ENCODE peak calls at places on chromosomes 13 and 19, in five cellular contexts. Q is H54, U is IMR-90, G is GM12891, D is GM12892. S is an unnamed sample.

GRCh38 chr19:18634612-18635290 is 2.1 kb upstream of the KLHL26 start:
- DNase-seq in Q (no peak), U (peak; percentile 37), G (no peak), D (no peak), S (no peak)

GRCh38 chr13:77429320-77430142 is 102.6 kb upstream of the MYCBP2 start:
- DNase-seq in Q (no peak), U (no peak), G (no peak), D (no peak), S (no peak)

GRCh38 chr13:48586591-48587103 is 53.8 kb upstream of the RCBTB2 start:
- DNase-seq in Q (no peak), U (peak; percentile 11), G (no peak), D (no peak), S (peak; percentile 19)

GRCh38 chr19:54169149-54169731 is 3.7 kb downstream of the TMC4 start:
- DNase-seq in Q (no peak), U (no peak), G (no peak), D (no peak), S (no peak)

GRCh38 chr19:13051581-13052165 is 51.0 kb downstream of the LYL1 start:
- DNase-seq in Q (no peak), U (peak; percentile 24), G (no peak), D (no peak), S (peak; percentile 66)

GRCh38 chr19:45376045-45376724 is 5.8 kb upstream of the ERCC2 start:
- DNase-seq in Q (peak; percentile 57), U (peak; percentile 94), G (no peak), D (no peak), S (no peak)

GRCh38 chr19:7130043-7130442 is 60.5 kb downstream of the ZNF557 start:
- DNase-seq in Q (no peak), U (no peak), G (no peak), D (no peak), S (no peak)

GRCh38 chr13:23771966-23772365 is 117.2 kb downstream of the MIPEP start:
- DNase-seq in Q (no peak), U (no peak), G (no peak), D (no peak), S (no peak)

GRCh38 chr13:44283598-44283997 is 90.0 kb upstream of the SERP2 start:
- DNase-seq in Q (no peak), U (no peak), G (no peak), D (no peak), S (no peak)

GRCh38 chr13:83547043-83547442 is 335.2 kb downstream of the SLITRK1 start:
- DNase-seq in Q (no peak), U (no peak), G (no peak), D (no peak), S (no peak)

GRCh38 chr19:1672038-1672768 is 19.8 kb upstream of the TCF3 start:
- DNase-seq in Q (no peak), U (peak; percentile 30), G (no peak), D (peak; percentile 72), S (peak; percentile 70)

GRCh38 chr19:2045501-2046045 is 5.5 kb downstream of the MKNK2 start:
- DNase-seq in Q (no peak), U (no peak), G (no peak), D (no peak), S (no peak)

GRCh38 chr13:110230661-110231347 is 76.2 kb downstream of the COL4A1 start:
- DNase-seq in Q (no peak), U (no peak), G (no peak), D (no peak), S (no peak)

GRCh38 chr13:111429064-111429558 is 108.7 kb downstream of the TEX29 start:
- DNase-seq in Q (peak; percentile 82), U (peak; percentile 18), G (peak; percentile 45), D (no peak), S (peak; percentile 53)

GRCh38 chr13:97781891-97782305 is 171.6 kb upstream of the IPO5 start:
- DNase-seq in Q (no peak), U (no peak), G (no peak), D (no peak), S (no peak)

GRCh38 chr19:42420055-42420544 is 7.1 kb downstream of the LIPE start:
- DNase-seq in Q (no peak), U (peak; percentile 78), G (peak; percentile 86), D (peak; percentile 85), S (peak; percentile 83)

GRCh38 chr13:25207291-25207690 is 35.2 kb upstream of the AMER2 start:
- DNase-seq in Q (no peak), U (no peak), G (no peak), D (no peak), S (no peak)

GRCh38 chr19:4206818-4207484 is 22.4 kb upstream of the EBI3 start:
- DNase-seq in Q (peak; percentile 58), U (peak; percentile 54), G (no peak), D (no peak), S (peak; percentile 58)

GRCh38 chr13:111281751-111282311 is 38.6 kb upstream of the TEX29 start:
- DNase-seq in Q (no peak), U (peak; percentile 85), G (no peak), D (no peak), S (no peak)

GRCh38 chr19:35488677-35489076 is 1.6 kb downstream of the KRTDAP start:
- DNase-seq in Q (no peak), U (no peak), G (no peak), D (no peak), S (no peak)

GRCh38 chr13:56351041-56351440 is 789.7 kb upstream of the PRR20A start:
- DNase-seq in Q (no peak), U (no peak), G (no peak), D (no peak), S (no peak)

GRCh38 chr19:18848860-18849661 is 17.3 kb downstream of the UPF1 start:
- DNase-seq in Q (no peak), U (peak; percentile 40), G (no peak), D (no peak), S (no peak)

GRCh38 chr19:39532233-39533002 is at the start of gene EID2B:
- DNase-seq in Q (peak; percentile 97), U (peak; percentile 95), G (peak; percentile 84), D (peak; percentile 82), S (peak; percentile 99)
- TF ChIP-seq POLR2A in Q (peak; percentile 92), U (peak; percentile 30), G (peak; percentile 68), D (peak; percentile 74), S (peak; percentile 77)

GRCh38 chr13:113981201-113981605 is 7.3 kb upstream of the C13orf46 start:
- DNase-seq in Q (peak; percentile 84), U (no peak), G (no peak), D (no peak), S (no peak)
- TF ChIP-seq POLR2A in Q (no peak), U (no peak), G (no peak), D (no peak), S (no peak)

GRCh38 chr13:94395889-94396288 is 83.6 kb downstream of the DCT start:
- DNase-seq in Q (no peak), U (no peak), G (no peak), D (no peak), S (no peak)
- TF ChIP-seq POLR2A in Q (no peak), U (no peak), G (no peak), D (no peak), S (no peak)

DNA sequence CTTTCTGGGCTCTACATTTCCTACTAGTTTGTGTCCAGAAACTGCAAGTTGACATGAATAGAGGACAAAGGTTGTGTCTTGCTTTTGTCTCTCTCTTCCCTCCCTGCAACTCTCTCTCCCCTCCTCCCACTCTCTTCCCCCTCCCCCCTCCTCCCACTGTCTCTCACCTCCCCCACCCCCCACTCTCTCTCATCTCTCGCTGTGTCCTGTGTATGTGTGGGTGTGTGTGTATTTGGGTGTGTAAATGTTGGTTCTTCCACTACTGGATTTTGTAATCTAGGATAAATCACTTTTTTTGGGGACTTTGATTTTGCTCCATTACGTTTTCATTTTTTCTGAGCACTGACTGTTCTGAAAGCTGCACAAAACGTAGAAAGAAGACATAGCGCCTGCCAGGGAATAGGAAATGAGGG is 48.4 kb downstream of the AKAP11 start:
- DNase-seq in Q (no peak), U (no peak), G (no peak), D (no peak), S (no peak)
- TF ChIP-seq POLR2A in Q (no peak), U (no peak), G (no peak), D (no peak), S (no peak)

GRCh38 chr13:99203601-99204579 is 3.2 kb downstream of the UBAC2 start:
- DNase-seq in Q (no peak), U (no peak), G (no peak), D (no peak), S (peak; percentile 47)

GRCh38 chr13:99197257-99197651 is 3.4 kb upstream of the UBAC2 start:
- DNase-seq in Q (no peak), U (no peak), G (no peak), D (no peak), S (no peak)

GRCh38 chr13:99199541-99200432 is 867 bp upstream of the UBAC2 start:
- DNase-seq in Q (no peak), U (no peak), G (no peak), D (no peak), S (no peak)

GRCh38 chr13:99198630-99199029 is 2.0 kb upstream of the UBAC2 start:
- DNase-seq in Q (no peak), U (no peak), G (no peak), D (no peak), S (no peak)

DNA sequence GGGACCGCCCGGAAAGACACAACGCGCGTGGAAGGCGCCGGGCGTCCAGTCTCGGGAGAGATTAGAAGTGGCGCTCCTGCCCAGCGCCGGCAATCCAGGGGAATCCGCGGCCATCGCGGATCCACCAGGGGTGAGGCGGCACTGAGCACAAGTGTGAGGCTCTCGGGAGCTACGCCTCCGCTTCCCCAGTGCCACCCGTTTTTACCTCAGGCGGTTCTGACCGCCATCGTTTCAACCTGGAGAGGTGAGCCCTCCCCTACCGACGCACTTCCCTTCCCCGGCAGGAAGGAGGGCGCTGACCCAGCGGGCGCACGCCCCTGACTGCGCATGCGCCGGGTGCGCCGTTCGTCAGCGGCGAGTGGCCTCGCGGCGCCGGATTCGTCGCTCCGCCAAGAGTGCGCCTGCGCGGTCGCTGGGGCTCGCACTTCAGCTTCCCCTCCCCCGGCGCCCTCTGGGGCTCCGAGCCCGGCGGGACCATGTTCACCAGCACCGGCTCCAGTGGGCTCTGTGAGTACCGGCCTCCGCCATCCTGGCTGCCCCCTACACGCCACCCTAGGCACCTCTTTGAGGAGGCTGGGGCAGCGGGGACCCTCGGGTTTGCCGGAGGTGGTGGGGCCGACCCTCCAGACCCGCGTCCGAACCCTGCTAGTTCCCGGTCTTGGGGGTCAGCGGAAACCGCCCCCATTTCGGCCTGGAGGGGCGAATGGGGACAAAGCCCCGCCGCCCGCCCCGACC is at the start of gene UBAC2:
- DNase-seq in Q (peak; percentile 100), U (peak; percentile 91), G (peak; percentile 96), D (peak; percentile 93), S (peak; percentile 99)
- TF ChIP-seq POLR2A in Q (peak; percentile 94), U (peak; percentile 98), G (peak; percentile 99), D (peak; percentile 99), S (peak; percentile 99)

GRCh38 chr13:88434953-88435352 is 763.8 kb downstream of the SLITRK5 start:
- DNase-seq in Q (no peak), U (no peak), G (no peak), D (no peak), S (no peak)

GRCh38 chr13:88436974-88437373 is 765.8 kb downstream of the SLITRK5 start:
- DNase-seq in Q (no peak), U (no peak), G (no peak), D (no peak), S (no peak)
- TF ChIP-seq POLR2A in Q (no peak), U (no peak), G (no peak), D (no peak), S (no peak)

S was measured in erythroblast.